ENCODE peak calls at places on chromosome 11, in five cellular contexts. H is left ventricle myocardium inferior, E is psoas muscle, C is NCI-H2107, S is MG63. O is an unnamed sample.

GRCh38 chr11:117176186-117176585 is 2.4 kb upstream of the SIDT2 start:
- DNase-seq in S (no peak), C (no peak), H (no peak), E (no peak), O (no peak)

GRCh38 chr11:23903044-23903704 is 593.7 kb upstream of the LUZP2 start:
- DNase-seq in H (no peak), C (no peak), E (no peak), S (peak), O (peak)

GRCh38 chr11:19714387-19715363 is 2.0 kb downstream of the NAV2 start:
- DNase-seq in C (no peak), E (peak), H (peak), S (peak), O (peak)

GRCh38 chr11:70569996-70570692 is 171.8 kb downstream of the CTTN start:
- DNase-seq in H (no peak), C (no peak), E (no peak), S (no peak), O (no peak)

GRCh38 chr11:1148752-1149180 is 9.0 kb upstream of the MUC5AC start:
- DNase-seq in S (no peak), C (no peak), H (no peak), E (no peak), O (no peak)

GRCh38 chr11:128420943-128421342 is 166.4 kb downstream of the ETS1 start:
- DNase-seq in C (no peak), H (no peak), E (no peak), S (no peak), O (no peak)

GRCh38 chr11:3859373-3859881 is 4.0 kb downstream of the STIM1 start:
- DNase-seq in H (peak), C (no peak), E (peak), S (no peak), O (no peak)

GRCh38 chr11:71298761-71299181 is 46.4 kb upstream of the SHANK2 start:
- DNase-seq in H (no peak), E (no peak), S (no peak), C (no peak), O (peak)

GRCh38 chr11:116696381-116696941 is 76.3 kb downstream of the BUD13 start:
- DNase-seq in E (no peak), C (no peak), S (peak), H (no peak), O (no peak)

GRCh38 chr11:23063261-23063660 is 203.0 kb upstream of the CCDC179 start:
- DNase-seq in E (no peak), H (no peak), S (no peak), C (no peak), O (no peak)

GRCh38 chr11:57303280-57303989 is 21.3 kb downstream of the TNKS1BP1 start:
- DNase-seq in H (no peak), C (no peak), S (no peak), E (no peak), O (no peak)

GRCh38 chr11:46353706-46354105 is 6.4 kb downstream of the DGKZ start:
- DNase-seq in E (no peak), C (no peak), S (peak), H (no peak), O (no peak)

GRCh38 chr11:50187220-50187619 is 154.5 kb downstream of the OR4C45 start:
- DNase-seq in S (no peak), C (no peak), E (no peak), H (no peak), O (no peak)

GRCh38 chr11:64723907-64724862 is 1.2 kb upstream of the NRXN2 start:
- DNase-seq in H (no peak), C (no peak), E (no peak), S (no peak), O (no peak)

GRCh38 chr11:693887-694562 is 997 bp downstream of the DEAF1 start:
- DNase-seq in H (no peak), C (no peak), S (no peak), E (no peak), O (no peak)

GRCh38 chr11:113613619-113614018 is 92.5 kb downstream of the TMPRSS5 start:
- DNase-seq in S (no peak), E (no peak), C (no peak), H (no peak), O (no peak)

GRCh38 chr11:48129697-48130395 is 86.8 kb upstream of the OR4B1 start:
- DNase-seq in S (no peak), H (no peak), E (no peak), C (no peak), O (no peak)

O was measured in A549.